ENCODE peak calls at places on chromosomes 5 and 9, in six cellular contexts. One of them, this sample, is unnamed.

GRCh38 chr5:137091473-137091872 is 407.7 kb downstream of the SPOCK1 start:
- DNase-seq in B cell: no peak
- DNase-seq in SK-N-DZ: no peak
- DNase-seq in T follicular helper cell: no peak
- DNase-seq in BE2C: no peak
- DNase-seq in lung microvascular endothelial cell: no peak
- DNase-seq in this sample: no peak

GRCh38 chr5:57795203-57795602 is 312.6 kb upstream of the ACTBL2 start:
- DNase-seq in T follicular helper cell: no peak
- DNase-seq in SK-N-DZ: no peak
- DNase-seq in lung microvascular endothelial cell: no peak
- DNase-seq in BE2C: no peak
- DNase-seq in B cell: no peak
- DNase-seq in this sample: no peak

GRCh38 chr5:176716320-176716719 is 69.0 kb downstream of the TSPAN17 start:
- DNase-seq in lung microvascular endothelial cell: peak; percentile 12
- DNase-seq in SK-N-DZ: no peak
- DNase-seq in BE2C: peak; percentile 75
- DNase-seq in B cell: no peak
- DNase-seq in T follicular helper cell: no peak
- DNase-seq in this sample: peak; percentile 76

GRCh38 chr9:97570899-97571298 is 62.3 kb downstream of the TSTD2 start:
- DNase-seq in B cell: no peak
- DNase-seq in BE2C: no peak
- DNase-seq in SK-N-DZ: no peak
- DNase-seq in T follicular helper cell: no peak
- DNase-seq in lung microvascular endothelial cell: no peak
- DNase-seq in this sample: no peak

GRCh38 chr9:90065851-90066250 is 461.0 kb downstream of the GADD45G start:
- DNase-seq in B cell: no peak
- DNase-seq in lung microvascular endothelial cell: no peak
- DNase-seq in T follicular helper cell: no peak
- DNase-seq in BE2C: no peak
- DNase-seq in SK-N-DZ: no peak
- DNase-seq in this sample: no peak

GRCh38 chr5:151770383-151771258 is 1.1 kb upstream of the G3BP1 start:
- DNase-seq in B cell: peak; percentile 66
- DNase-seq in BE2C: peak; percentile 74
- DNase-seq in SK-N-DZ: peak; percentile 67
- DNase-seq in lung microvascular endothelial cell: peak; percentile 69
- DNase-seq in T follicular helper cell: no peak
- DNase-seq in this sample: peak; percentile 29

GRCh38 chr9:82923410-82924242 is 139.3 kb downstream of the RASEF start:
- DNase-seq in SK-N-DZ: peak; percentile 16
- DNase-seq in B cell: no peak
- DNase-seq in BE2C: peak; percentile 23
- DNase-seq in T follicular helper cell: no peak
- DNase-seq in lung microvascular endothelial cell: no peak
- DNase-seq in this sample: no peak

GRCh38 chr9:136089697-136090045 is 5.4 kb downstream of the NACC2 start:
- DNase-seq in B cell: peak; percentile 47
- DNase-seq in SK-N-DZ: no peak
- DNase-seq in BE2C: peak; percentile 8
- DNase-seq in T follicular helper cell: no peak
- DNase-seq in lung microvascular endothelial cell: peak; percentile 55
- DNase-seq in this sample: no peak

GRCh38 chr5:139975306-139975705 is 67.8 kb downstream of the NRG2 start:
- DNase-seq in SK-N-DZ: peak; percentile 32
- DNase-seq in BE2C: peak; percentile 81
- DNase-seq in T follicular helper cell: no peak
- DNase-seq in lung microvascular endothelial cell: no peak
- DNase-seq in B cell: no peak
- DNase-seq in this sample: no peak

GRCh38 chr5:42950466-42951168 is 89.5 kb downstream of the ANXA2R start:
- DNase-seq in lung microvascular endothelial cell: peak; percentile 100
- DNase-seq in B cell: peak; percentile 56
- DNase-seq in BE2C: no peak
- DNase-seq in SK-N-DZ: peak; percentile 15
- DNase-seq in T follicular helper cell: peak; percentile 61
- DNase-seq in this sample: peak; percentile 99

GRCh38 chr5:43050384-43050783 is 10.3 kb upstream of the ANXA2R start:
- DNase-seq in SK-N-DZ: no peak
- DNase-seq in T follicular helper cell: no peak
- DNase-seq in BE2C: no peak
- DNase-seq in lung microvascular endothelial cell: no peak
- DNase-seq in B cell: no peak
- DNase-seq in this sample: no peak

GRCh38 chr5:88682797-88683496 is 200.0 kb downstream of the MEF2C start:
- DNase-seq in B cell: no peak
- DNase-seq in lung microvascular endothelial cell: no peak
- DNase-seq in BE2C: no peak
- DNase-seq in SK-N-DZ: no peak
- DNase-seq in T follicular helper cell: no peak
- DNase-seq in this sample: no peak

GRCh38 chr9:134449180-134449916 is 123.1 kb downstream of the RXRA start:
- DNase-seq in BE2C: peak; percentile 95
- DNase-seq in B cell: peak; percentile 92
- DNase-seq in T follicular helper cell: peak; percentile 76
- DNase-seq in lung microvascular endothelial cell: peak; percentile 94
- DNase-seq in SK-N-DZ: peak; percentile 91
- DNase-seq in this sample: peak; percentile 81

GRCh38 chr5:80711938-80712337 is 57.2 kb upstream of the DHFR start:
- DNase-seq in B cell: no peak
- DNase-seq in lung microvascular endothelial cell: peak; percentile 16
- DNase-seq in T follicular helper cell: no peak
- DNase-seq in BE2C: peak; percentile 68
- DNase-seq in SK-N-DZ: peak; percentile 60
- DNase-seq in this sample: no peak

GRCh38 chr5:14503681-14504331 is 77.8 kb upstream of the OTULINL start:
- DNase-seq in SK-N-DZ: no peak
- DNase-seq in BE2C: no peak
- DNase-seq in T follicular helper cell: no peak
- DNase-seq in B cell: no peak
- DNase-seq in lung microvascular endothelial cell: no peak
- DNase-seq in this sample: no peak

GRCh38 chr9:134853893-134854292 is 26.7 kb upstream of the FCN2 start:
- DNase-seq in T follicular helper cell: no peak
- DNase-seq in SK-N-DZ: no peak
- DNase-seq in BE2C: no peak
- DNase-seq in B cell: no peak
- DNase-seq in lung microvascular endothelial cell: no peak
- DNase-seq in this sample: no peak

GRCh38 chr5:176364765-176365662 is at the start of gene ARL10:
- DNase-seq in SK-N-DZ: peak; percentile 64
- DNase-seq in T follicular helper cell: peak; percentile 29
- DNase-seq in lung microvascular endothelial cell: peak; percentile 38
- DNase-seq in BE2C: peak; percentile 73
- DNase-seq in B cell: peak; percentile 83
- DNase-seq in this sample: no peak

GRCh38 chr9:110351009-110351467 is 13.4 kb upstream of the TXNDC8 start:
- DNase-seq in B cell: no peak
- DNase-seq in lung microvascular endothelial cell: peak; percentile 36
- DNase-seq in SK-N-DZ: no peak
- DNase-seq in BE2C: no peak
- DNase-seq in T follicular helper cell: no peak
- DNase-seq in this sample: peak; percentile 73

GRCh38 chr9:110997847-110998246 is 40.4 kb downstream of the LPAR1 start:
- DNase-seq in BE2C: no peak
- DNase-seq in SK-N-DZ: no peak
- DNase-seq in B cell: no peak
- DNase-seq in lung microvascular endothelial cell: no peak
- DNase-seq in T follicular helper cell: no peak
- DNase-seq in this sample: peak; percentile 65